ENCODE peak calls at places on chromosomes 13 and 19, in four cellular contexts. U is K562, H is HL-60, X is GM12878. O is an unnamed sample.

GRCh38 chr19:18469245-18470107 is 31.5 kb upstream of the ISYNA1 start:
- DNase-seq in U (peak), H (peak), X (no peak), O (peak)

GRCh38 chr19:3593156-3593555 is 7.9 kb downstream of the GIPC3 start:
- DNase-seq in H (no peak), U (no peak), X (no peak), O (no peak)

GRCh38 chr13:80029170-80029569 is 311.8 kb downstream of the SPRY2 start:
- DNase-seq in U (no peak), H (no peak), X (no peak), O (no peak)

GRCh38 chr13:61316647-61317046 is 99.0 kb downstream of the PCDH20 start:
- DNase-seq in H (no peak), X (no peak), U (no peak), O (no peak)

GRCh38 chr13:30866692-30867669 is 39.1 kb upstream of the MEDAG start:
- DNase-seq in H (no peak), X (no peak), U (no peak), O (no peak)

GRCh38 chr13:21364357-21364756 is 94.7 kb downstream of the ZDHHC20 start:
- DNase-seq in H (no peak), U (no peak), X (no peak), O (no peak)

GRCh38 chr13:107210216-107211010 is 642.5 kb upstream of the ARGLU1 start:
- DNase-seq in X (no peak), H (no peak), U (no peak), O (no peak)

GRCh38 chr19:51600940-51601575 is 29.1 kb downstream of the SIGLEC5 start:
- DNase-seq in X (no peak), H (no peak), U (no peak), O (no peak)

GRCh38 chr19:38932425-38933179 is 1.9 kb downstream of the MRPS12 start:
- DNase-seq in U (peak), H (no peak), X (no peak), O (no peak)

DNA sequence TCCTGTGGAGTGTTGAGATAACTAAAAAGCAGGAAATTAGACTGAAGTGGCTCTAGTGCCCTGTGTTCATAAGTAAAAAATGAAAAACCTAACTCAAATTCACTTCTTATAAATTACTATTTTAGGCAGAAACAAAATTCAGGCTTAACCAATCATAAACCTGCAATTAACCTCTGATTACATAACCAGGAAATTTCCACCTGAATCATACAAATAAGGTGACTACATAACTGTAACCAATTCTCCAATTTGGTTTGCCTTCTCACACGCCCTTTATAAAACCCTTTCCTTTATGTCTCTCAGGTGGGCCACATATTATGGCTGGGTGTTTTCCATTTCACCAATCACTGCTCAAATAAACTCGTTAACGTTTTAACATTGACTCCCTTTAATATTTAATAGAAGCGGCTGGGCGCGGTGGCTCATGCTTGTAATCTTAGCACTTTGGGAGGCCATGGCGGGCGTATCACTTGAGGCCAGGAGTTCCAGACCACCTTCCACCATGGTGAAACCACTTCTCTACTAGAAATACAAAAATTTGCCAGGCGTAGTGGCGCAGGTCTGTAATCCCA is 22.9 kb upstream of the ZNF724 start:
- DNase-seq in X (no peak), H (no peak), U (no peak), O (no peak)
- TF ChIP-seq SPI1 in X (no peak), H (no peak), U (no peak), O (no peak)

GRCh38 chr13:77696863-77697207 is 652 bp upstream of the SLAIN1 start:
- DNase-seq in X (no peak), U (no peak), H (no peak), O (no peak)

GRCh38 chr13:77697208-77698103 is at the start of gene SLAIN1:
- DNase-seq in U (peak), X (no peak), H (no peak), O (peak)

GRCh38 chr13:77699059-77699680 is 1.7 kb downstream of the SLAIN1 start:
- DNase-seq in X (no peak), U (no peak), H (no peak), O (no peak)

GRCh38 chr13:77696006-77696862 is 1.3 kb upstream of the SLAIN1 start:
- DNase-seq in X (no peak), H (no peak), U (no peak), O (peak)

GRCh38 chr13:77698211-77699058 is 948 bp downstream of the SLAIN1 start:
- DNase-seq in H (no peak), X (no peak), U (no peak), O (peak)
- TF ChIP-seq SPI1 in H (peak), X (no peak), U (no peak), O (no peak)

GRCh38 chr19:6925801-6926751 is 38.7 kb downstream of the ADGRE1 start:
- DNase-seq in H (no peak), U (no peak), X (peak), O (no peak)
- TF ChIP-seq SPI1 in H (no peak), U (no peak), X (no peak), O (no peak)

GRCh38 chr13:42990147-42990990 is 1.7 kb downstream of the EPSTI1 start:
- DNase-seq in U (no peak), X (no peak), H (no peak), O (no peak)
- TF ChIP-seq SPI1 in U (no peak), X (no peak), H (no peak), O (no peak)

GRCh38 chr13:23599083-23599925 is 29.1 kb downstream of the TNFRSF19 start:
- DNase-seq in X (no peak), H (no peak), U (no peak), O (no peak)
- TF ChIP-seq SPI1 in X (no peak), H (no peak), U (no peak), O (no peak)

GRCh38 chr19:29476528-29476927 is 49.3 kb upstream of the VSTM2B start:
- DNase-seq in X (no peak), H (no peak), U (no peak), O (no peak)

GRCh38 chr19:29480507-29480906 is 45.3 kb upstream of the VSTM2B start:
- DNase-seq in X (no peak), U (no peak), H (no peak), O (no peak)

GRCh38 chr19:29479941-29480340 is 45.9 kb upstream of the VSTM2B start:
- DNase-seq in H (no peak), X (no peak), U (no peak), O (no peak)

GRCh38 chr19:29477831-29478577 is 47.8 kb upstream of the VSTM2B start:
- DNase-seq in U (no peak), X (no peak), H (no peak), O (no peak)

GRCh38 chr19:29478578-29479565 is 46.9 kb upstream of the VSTM2B start:
- DNase-seq in U (peak), H (no peak), X (no peak), O (no peak)
- TF ChIP-seq SPI1 in U (no peak), H (no peak), X (no peak), O (no peak)

GRCh38 chr13:71727036-71727435 is 140.0 kb downstream of the DACH1 start:
- DNase-seq in X (no peak), H (no peak), U (no peak), O (no peak)

GRCh38 chr13:71722206-71722605 is 144.8 kb downstream of the DACH1 start:
- DNase-seq in H (no peak), U (no peak), X (no peak), O (no peak)

GRCh38 chr13:71718931-71719330 is 148.1 kb downstream of the DACH1 start:
- DNase-seq in H (no peak), U (no peak), X (no peak), O (no peak)

GRCh38 chr13:71721117-71721516 is 145.9 kb downstream of the DACH1 start:
- DNase-seq in X (no peak), H (no peak), U (no peak), O (no peak)
- TF ChIP-seq SPI1 in X (no peak), H (no peak), U (no peak), O (no peak)

O was measured in GM12891.